ENCODE peak calls at places on chromosomes 13 and 19, in four cellular contexts. H, V, I and O are unnamed samples. For H3K27me3, the result is how much of the 10 kb centered on the place peaks cover.

GRCh38 chr13:53260594-53260993 is 232.0 kb downstream of the OLFM4 start:
- DNase-seq in H (no peak), V (no peak), I (no peak), O (no peak)

GRCh38 chr19:27966390-27966816 is 1246.5 kb downstream of the UQCRFS1 start:
- DNase-seq in H (no peak), V (no peak), I (no peak), O (no peak)

GRCh38 chr19:44745386-44745831 is 3.1 kb upstream of the BCL3 start:
- DNase-seq in H (peak), V (peak), I (no peak), O (no peak)

GRCh38 chr19:49290517-49290916 is 34.5 kb downstream of the SLC6A16 start:
- DNase-seq in H (no peak), V (no peak), I (no peak), O (no peak)

GRCh38 chr13:32164622-32165268 is 133.2 kb downstream of the FRY start:
- DNase-seq in H (no peak), V (no peak), I (peak), O (no peak)

GRCh38 chr13:38680912-38681311 is 6.0 kb upstream of the FREM2 start:
- DNase-seq in H (no peak), V (no peak), I (no peak), O (no peak)

GRCh38 chr13:74090397-74090796 is 43.8 kb downstream of the KLF12 start:
- DNase-seq in H (no peak), V (no peak), I (no peak), O (no peak)

GRCh38 chr13:88074794-88075509 is 403.8 kb downstream of the SLITRK5 start:
- DNase-seq in H (no peak), V (no peak), I (no peak), O (no peak)

GRCh38 chr13:42064259-42064658 is 15.8 kb downstream of the DGKH start:
- DNase-seq in H (no peak), V (no peak), I (no peak), O (no peak)

GRCh38 chr13:29484796-29485195 is 110.7 kb downstream of the SLC7A1 start:
- DNase-seq in H (no peak), V (no peak), I (no peak), O (no peak)

GRCh38 chr13:62293081-62293480 is 877.4 kb upstream of the PCDH20 start:
- DNase-seq in H (no peak), V (no peak), I (no peak), O (no peak)

DNA sequence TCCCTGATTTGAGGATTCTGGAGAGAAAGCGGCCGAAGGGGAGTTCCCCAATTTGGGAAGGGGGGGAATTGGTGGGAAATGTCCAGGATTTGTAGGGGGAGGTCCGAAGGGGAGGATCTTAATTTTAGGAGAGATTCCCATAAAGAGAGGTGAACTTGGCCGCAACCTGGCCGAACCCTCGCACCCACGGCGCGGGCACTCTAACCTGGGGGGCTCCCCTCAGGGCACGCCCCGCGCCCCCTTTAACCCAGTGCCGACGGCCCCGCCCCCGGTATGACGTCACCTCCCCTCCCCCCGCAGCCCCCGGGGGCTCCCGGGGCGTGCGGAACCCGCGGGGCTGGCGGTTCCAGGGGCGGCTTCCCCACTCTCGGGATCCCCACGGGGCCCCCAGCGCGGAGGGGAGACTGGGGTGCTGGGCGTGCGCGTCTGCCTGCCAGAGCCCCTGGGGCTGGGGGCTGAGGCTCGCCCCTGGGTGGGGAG is 1.1 kb downstream of the PTPRS start:
- DNase-seq in H (peak), V (no peak), I (no peak), O (no peak)
- H3K27me3 ChIP-seq in H (under half), V (under half), I (under half), O (under half)

DNA sequence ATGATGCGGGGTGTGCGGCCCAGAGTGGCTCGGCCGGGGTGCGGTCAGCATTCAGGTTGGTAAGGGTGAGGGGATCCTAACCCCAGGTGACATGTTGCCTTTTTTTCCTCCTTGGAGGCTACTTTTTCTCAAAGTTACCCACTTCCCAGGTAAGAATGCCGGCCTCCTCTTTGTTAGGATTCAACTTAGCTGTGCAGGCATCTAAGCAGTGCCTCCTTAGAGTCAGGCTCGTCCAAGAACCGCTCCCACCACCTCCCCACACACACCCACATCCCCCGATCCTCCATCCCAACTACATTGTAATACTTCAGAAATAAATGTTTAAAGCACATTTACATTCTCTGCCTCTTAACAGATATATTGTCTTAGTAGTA is 733 bp upstream of the ENOX1 start:
- DNase-seq in H (no peak), V (no peak), I (no peak), O (no peak)
- H3K27me3 ChIP-seq in H (under half), V (under half), I (under half), O (under half)

DNA sequence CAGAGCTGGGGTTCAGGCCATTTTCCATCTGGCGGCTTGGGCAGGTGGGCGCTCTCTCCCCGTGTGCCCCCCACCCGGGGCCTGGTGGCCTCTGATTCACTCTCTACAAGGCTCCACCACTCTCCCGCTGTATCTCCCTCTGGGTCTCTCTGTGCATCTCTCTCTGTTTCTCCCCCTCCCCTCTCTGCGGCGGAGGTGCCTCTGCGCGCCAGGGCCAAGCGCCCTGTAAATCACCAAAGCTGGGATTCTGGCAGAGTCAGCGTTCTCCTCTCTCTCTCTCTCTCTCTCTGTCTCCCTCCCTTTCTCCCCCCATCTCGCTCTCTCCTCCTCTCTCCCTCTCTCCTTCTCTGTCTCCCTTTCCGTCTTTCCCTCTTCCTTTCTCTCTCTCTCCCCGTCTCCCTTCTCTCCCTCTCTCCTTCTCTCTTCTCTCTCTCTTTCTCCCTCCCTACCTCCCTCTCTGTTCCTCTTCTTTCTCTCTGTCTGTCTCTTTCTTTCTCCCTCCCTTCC is 3.9 kb downstream of the NFIC start:
- DNase-seq in H (no peak), V (no peak), I (no peak), O (no peak)
- H3K27me3 ChIP-seq in H (under half), V (under half), I (under half), O (under half)

GRCh38 chr19:56973713-56974553 is 133.4 kb upstream of the PEG3 start:
- DNase-seq in H (no peak), V (no peak), I (no peak), O (no peak)

GRCh38 chr19:56969726-56970125 is 129.2 kb upstream of the PEG3 start:
- DNase-seq in H (no peak), V (no peak), I (no peak), O (no peak)

GRCh38 chr19:56971230-56971629 is 130.7 kb upstream of the PEG3 start:
- DNase-seq in H (no peak), V (no peak), I (no peak), O (no peak)

GRCh38 chr19:56974554-56975207 is 134.2 kb upstream of the PEG3 start:
- DNase-seq in H (no peak), V (no peak), I (no peak), O (no peak)

DNA sequence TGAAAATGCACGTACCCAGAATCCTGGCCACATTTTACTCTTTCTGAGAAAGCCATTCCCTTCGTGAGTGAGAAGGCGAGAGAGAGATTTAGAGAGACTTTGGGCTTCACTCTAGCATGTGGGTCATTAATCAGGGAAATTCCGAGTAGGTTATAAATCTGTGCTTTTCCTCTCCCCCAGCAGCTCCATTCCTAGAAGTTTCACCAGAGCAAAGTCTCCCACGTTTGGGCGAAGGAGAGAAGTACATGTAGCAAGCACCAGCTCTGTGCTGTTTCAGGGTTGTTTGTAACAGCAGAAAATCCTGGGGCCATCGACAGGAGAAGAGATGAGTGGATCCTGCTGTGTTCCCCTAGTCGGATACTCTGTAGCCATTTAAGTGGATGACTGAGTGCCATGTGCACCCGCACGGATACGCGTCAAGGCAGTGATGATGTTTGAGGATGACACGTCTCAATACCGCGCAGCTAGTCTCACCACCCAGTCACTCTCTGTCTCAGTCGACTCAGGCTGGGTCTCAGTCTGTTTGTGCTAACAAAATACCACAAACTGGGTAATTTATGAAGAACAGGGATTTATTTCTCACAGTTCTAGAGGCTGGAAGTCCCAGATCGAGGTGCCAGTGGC is 131.9 kb upstream of the PEG3 start:
- DNase-seq in H (no peak), V (no peak), I (no peak), O (no peak)
- H3K27me3 ChIP-seq in H (under half), V (under half), I (under half), O (under half)

DNA sequence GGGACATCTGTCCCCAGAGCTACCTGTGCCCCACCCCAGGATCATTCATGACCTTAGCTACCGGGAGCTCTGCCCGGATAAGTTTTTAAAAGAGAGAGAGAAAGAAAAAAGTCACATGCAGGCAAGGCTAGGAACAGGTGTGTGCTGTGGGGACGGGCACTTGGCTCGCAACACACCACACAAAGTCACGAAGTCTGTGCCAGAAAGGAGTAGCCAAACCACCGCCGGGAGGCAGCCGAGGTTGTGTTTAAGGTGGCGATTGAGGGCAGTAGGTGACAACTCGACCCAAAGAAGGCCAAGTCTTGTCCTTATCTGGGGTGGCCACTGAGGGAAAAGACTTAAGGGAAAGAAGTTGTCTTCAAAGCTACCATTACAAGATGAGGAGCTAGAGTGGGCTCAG is 4.6 kb upstream of the TSHZ3 start:
- DNase-seq in H (no peak), V (no peak), I (no peak), O (no peak)
- H3K27me3 ChIP-seq in H (under half), V (under half), I (under half), O (half or more)